ENCODE peak calls at places on chromosomes 11 and 22, in nine cellular contexts. One of them, this sample, is unnamed. For H3K4me1, the result is how much of the 10 kb centered on the place peaks cover.

GRCh38 chr11:123430736-123431356 is 777 bp downstream of the GRAMD1B start:
- DNase-seq in tibial artery: peak
- DNase-seq in CD8-positive, alpha-beta T cell: peak
- DNase-seq in aorta: peak
- DNase-seq in pancreas: no peak
- DNase-seq in DND-41: peak
- DNase-seq in IMR-90: peak
- DNase-seq in upper lobe of right lung: peak
- DNase-seq in heart left ventricle: peak
- DNase-seq in this sample: peak

GRCh38 chr11:7654094-7654742 is 19.1 kb downstream of the CYB5R2 start:
- DNase-seq in tibial artery: no peak
- DNase-seq in CD8-positive, alpha-beta T cell: no peak
- DNase-seq in aorta: no peak
- DNase-seq in pancreas: no peak
- DNase-seq in DND-41: no peak
- DNase-seq in IMR-90: no peak
- DNase-seq in upper lobe of right lung: no peak
- DNase-seq in heart left ventricle: no peak
- DNase-seq in this sample: no peak

GRCh38 chr22:36616682-36617081 is 86.9 kb downstream of the CACNG2 start:
- DNase-seq in tibial artery: no peak
- DNase-seq in CD8-positive, alpha-beta T cell: no peak
- DNase-seq in aorta: no peak
- DNase-seq in pancreas: no peak
- DNase-seq in DND-41: no peak
- DNase-seq in IMR-90: no peak
- DNase-seq in upper lobe of right lung: no peak
- DNase-seq in heart left ventricle: no peak
- DNase-seq in this sample: no peak

GRCh38 chr11:64605248-64605560 is 14.2 kb downstream of the SLC22A12 start:
- DNase-seq in tibial artery: no peak
- DNase-seq in CD8-positive, alpha-beta T cell: no peak
- DNase-seq in aorta: no peak
- DNase-seq in pancreas: no peak
- DNase-seq in DND-41: no peak
- DNase-seq in IMR-90: no peak
- DNase-seq in upper lobe of right lung: no peak
- DNase-seq in heart left ventricle: no peak
- DNase-seq in this sample: no peak

GRCh38 chr22:36578619-36579018 is 49.7 kb upstream of the EIF3D start:
- DNase-seq in tibial artery: no peak
- DNase-seq in CD8-positive, alpha-beta T cell: no peak
- DNase-seq in aorta: no peak
- DNase-seq in pancreas: no peak
- DNase-seq in DND-41: no peak
- DNase-seq in IMR-90: no peak
- DNase-seq in upper lobe of right lung: no peak
- DNase-seq in heart left ventricle: no peak
- DNase-seq in this sample: no peak

GRCh38 chr11:124415356-124415923 is 9.2 kb downstream of the OR8B4 start:
- DNase-seq in tibial artery: no peak
- DNase-seq in CD8-positive, alpha-beta T cell: no peak
- DNase-seq in aorta: no peak
- DNase-seq in pancreas: no peak
- DNase-seq in DND-41: peak
- DNase-seq in IMR-90: peak
- DNase-seq in upper lobe of right lung: no peak
- DNase-seq in heart left ventricle: no peak
- DNase-seq in this sample: peak

GRCh38 chr11:9210224-9210921 is 54.8 kb downstream of the DENND5A start:
- DNase-seq in tibial artery: no peak
- DNase-seq in CD8-positive, alpha-beta T cell: no peak
- DNase-seq in aorta: no peak
- DNase-seq in pancreas: no peak
- DNase-seq in DND-41: no peak
- DNase-seq in IMR-90: no peak
- DNase-seq in upper lobe of right lung: no peak
- DNase-seq in heart left ventricle: no peak
- DNase-seq in this sample: no peak

GRCh38 chr11:114251797-114252327 is 44.3 kb upstream of the NNMT start:
- DNase-seq in tibial artery: no peak
- DNase-seq in CD8-positive, alpha-beta T cell: no peak
- DNase-seq in aorta: no peak
- DNase-seq in pancreas: no peak
- DNase-seq in DND-41: no peak
- DNase-seq in IMR-90: no peak
- DNase-seq in upper lobe of right lung: no peak
- DNase-seq in heart left ventricle: no peak
- DNase-seq in this sample: peak

GRCh38 chr22:46241397-46242007 is 8.6 kb downstream of the CDPF1 start:
- DNase-seq in tibial artery: no peak
- DNase-seq in CD8-positive, alpha-beta T cell: no peak
- DNase-seq in aorta: no peak
- DNase-seq in pancreas: no peak
- DNase-seq in DND-41: no peak
- DNase-seq in IMR-90: no peak
- DNase-seq in upper lobe of right lung: no peak
- DNase-seq in heart left ventricle: peak
- DNase-seq in this sample: no peak

GRCh38 chr22:29926057-29926456 is 43.1 kb downstream of the MTMR3 start:
- DNase-seq in tibial artery: no peak
- DNase-seq in CD8-positive, alpha-beta T cell: no peak
- DNase-seq in aorta: no peak
- DNase-seq in pancreas: no peak
- DNase-seq in DND-41: no peak
- DNase-seq in IMR-90: no peak
- DNase-seq in upper lobe of right lung: no peak
- DNase-seq in heart left ventricle: no peak
- DNase-seq in this sample: no peak

GRCh38 chr22:29925402-29925801 is 42.4 kb downstream of the MTMR3 start:
- DNase-seq in tibial artery: no peak
- DNase-seq in CD8-positive, alpha-beta T cell: no peak
- DNase-seq in aorta: no peak
- DNase-seq in pancreas: no peak
- DNase-seq in DND-41: no peak
- DNase-seq in IMR-90: no peak
- DNase-seq in upper lobe of right lung: no peak
- DNase-seq in heart left ventricle: no peak
- DNase-seq in this sample: no peak
- H3K4me3 ChIP-seq in tibial artery: no peak
- H3K4me3 ChIP-seq in CD8-positive, alpha-beta T cell: no peak
- H3K4me3 ChIP-seq in aorta: no peak
- H3K4me3 ChIP-seq in pancreas: no peak
- H3K4me3 ChIP-seq in DND-41: no peak
- H3K4me3 ChIP-seq in IMR-90: no peak
- H3K4me3 ChIP-seq in upper lobe of right lung: no peak
- H3K4me3 ChIP-seq in heart left ventricle: no peak
- H3K4me3 ChIP-seq in this sample: no peak

GRCh38 chr11:117949062-117949461 is 19.9 kb upstream of the TMPRSS13 start:
- DNase-seq in tibial artery: no peak
- DNase-seq in CD8-positive, alpha-beta T cell: no peak
- DNase-seq in aorta: no peak
- DNase-seq in pancreas: no peak
- DNase-seq in DND-41: no peak
- DNase-seq in IMR-90: no peak
- DNase-seq in upper lobe of right lung: no peak
- DNase-seq in heart left ventricle: no peak
- DNase-seq in this sample: no peak

GRCh38 chr11:117950999-117951961 is 22.1 kb upstream of the TMPRSS13 start:
- DNase-seq in tibial artery: no peak
- DNase-seq in CD8-positive, alpha-beta T cell: peak
- DNase-seq in aorta: no peak
- DNase-seq in pancreas: no peak
- DNase-seq in DND-41: peak
- DNase-seq in IMR-90: no peak
- DNase-seq in upper lobe of right lung: no peak
- DNase-seq in heart left ventricle: no peak
- DNase-seq in this sample: no peak

GRCh38 chr11:117946842-117947526 is 17.8 kb upstream of the TMPRSS13 start:
- DNase-seq in tibial artery: peak
- DNase-seq in CD8-positive, alpha-beta T cell: peak
- DNase-seq in aorta: peak
- DNase-seq in pancreas: peak
- DNase-seq in DND-41: peak
- DNase-seq in IMR-90: peak
- DNase-seq in upper lobe of right lung: peak
- DNase-seq in heart left ventricle: peak
- DNase-seq in this sample: peak

GRCh38 chr11:117953029-117953671 is 23.9 kb upstream of the TMPRSS13 start:
- DNase-seq in tibial artery: no peak
- DNase-seq in CD8-positive, alpha-beta T cell: peak
- DNase-seq in aorta: no peak
- DNase-seq in pancreas: no peak
- DNase-seq in DND-41: peak
- DNase-seq in IMR-90: no peak
- DNase-seq in upper lobe of right lung: no peak
- DNase-seq in heart left ventricle: no peak
- DNase-seq in this sample: no peak

GRCh38 chr11:117950320-117950719 is 21.1 kb upstream of the TMPRSS13 start:
- DNase-seq in tibial artery: no peak
- DNase-seq in CD8-positive, alpha-beta T cell: peak
- DNase-seq in aorta: no peak
- DNase-seq in pancreas: no peak
- DNase-seq in DND-41: peak
- DNase-seq in IMR-90: no peak
- DNase-seq in upper lobe of right lung: no peak
- DNase-seq in heart left ventricle: no peak
- DNase-seq in this sample: no peak
- H3K4me1 ChIP-seq in tibial artery: under half
- H3K4me1 ChIP-seq in CD8-positive, alpha-beta T cell: half or more
- H3K4me1 ChIP-seq in aorta: under half
- H3K4me1 ChIP-seq in pancreas: under half
- H3K4me1 ChIP-seq in DND-41: half or more
- H3K4me1 ChIP-seq in IMR-90: under half
- H3K4me1 ChIP-seq in upper lobe of right lung: under half
- H3K4me1 ChIP-seq in heart left ventricle: under half
- H3K4me1 ChIP-seq in this sample: under half

GRCh38 chr11:61828629-61829407 is 718 bp downstream of the FADS2 start:
- DNase-seq in tibial artery: peak
- DNase-seq in CD8-positive, alpha-beta T cell: peak
- DNase-seq in aorta: peak
- DNase-seq in pancreas: peak
- DNase-seq in DND-41: peak
- DNase-seq in IMR-90: no peak
- DNase-seq in upper lobe of right lung: peak
- DNase-seq in heart left ventricle: peak
- DNase-seq in this sample: peak

GRCh38 chr11:61827573-61828378 is at the start of gene FADS2:
- DNase-seq in tibial artery: peak
- DNase-seq in CD8-positive, alpha-beta T cell: peak
- DNase-seq in aorta: peak
- DNase-seq in pancreas: peak
- DNase-seq in DND-41: peak
- DNase-seq in IMR-90: peak
- DNase-seq in upper lobe of right lung: peak
- DNase-seq in heart left ventricle: peak
- DNase-seq in this sample: peak

GRCh38 chr11:61828379-61828628 is 204 bp downstream of the FADS2 start:
- DNase-seq in tibial artery: no peak
- DNase-seq in CD8-positive, alpha-beta T cell: no peak
- DNase-seq in aorta: no peak
- DNase-seq in pancreas: no peak
- DNase-seq in DND-41: no peak
- DNase-seq in IMR-90: no peak
- DNase-seq in upper lobe of right lung: no peak
- DNase-seq in heart left ventricle: no peak
- DNase-seq in this sample: no peak

GRCh38 chr11:61830318-61831105 is 2.4 kb downstream of the FADS2 start:
- DNase-seq in tibial artery: peak
- DNase-seq in CD8-positive, alpha-beta T cell: no peak
- DNase-seq in aorta: no peak
- DNase-seq in pancreas: no peak
- DNase-seq in DND-41: no peak
- DNase-seq in IMR-90: peak
- DNase-seq in upper lobe of right lung: no peak
- DNase-seq in heart left ventricle: no peak
- DNase-seq in this sample: no peak

GRCh38 chr11:61829806-61830205 is 1.7 kb downstream of the FADS2 start:
- DNase-seq in tibial artery: no peak
- DNase-seq in CD8-positive, alpha-beta T cell: no peak
- DNase-seq in aorta: no peak
- DNase-seq in pancreas: no peak
- DNase-seq in DND-41: no peak
- DNase-seq in IMR-90: no peak
- DNase-seq in upper lobe of right lung: no peak
- DNase-seq in heart left ventricle: no peak
- DNase-seq in this sample: no peak
- H3K4me3 ChIP-seq in tibial artery: peak
- H3K4me3 ChIP-seq in CD8-positive, alpha-beta T cell: no peak
- H3K4me3 ChIP-seq in aorta: peak
- H3K4me3 ChIP-seq in pancreas: no peak
- H3K4me3 ChIP-seq in DND-41: peak
- H3K4me3 ChIP-seq in IMR-90: no peak
- H3K4me3 ChIP-seq in upper lobe of right lung: peak
- H3K4me3 ChIP-seq in heart left ventricle: no peak
- H3K4me3 ChIP-seq in this sample: peak

GRCh38 chr11:66069715-66070603 is at the start of gene PACS1:
- DNase-seq in tibial artery: peak
- DNase-seq in CD8-positive, alpha-beta T cell: peak
- DNase-seq in aorta: peak
- DNase-seq in pancreas: peak
- DNase-seq in DND-41: peak
- DNase-seq in IMR-90: peak
- DNase-seq in upper lobe of right lung: peak
- DNase-seq in heart left ventricle: peak
- DNase-seq in this sample: peak
- H3K4me1 ChIP-seq in tibial artery: under half
- H3K4me1 ChIP-seq in CD8-positive, alpha-beta T cell: under half
- H3K4me1 ChIP-seq in aorta: under half
- H3K4me1 ChIP-seq in pancreas: under half
- H3K4me1 ChIP-seq in DND-41: under half
- H3K4me1 ChIP-seq in IMR-90: under half
- H3K4me1 ChIP-seq in upper lobe of right lung: under half
- H3K4me1 ChIP-seq in heart left ventricle: under half
- H3K4me1 ChIP-seq in this sample: under half

This sample was measured in neural progenitor cell.